ENCODE peak calls at places on chromosomes 13 and 19, in eight cellular contexts. B is fibroblast of lung, V is endothelial cell, S is left lung, F is AG09319, P is glutamatergic neuron, Y is A673, A is foreskin fibroblast. H is an unnamed sample.

GRCh38 chr19:4694211-4694987 is 24.3 kb upstream of the MYDGF start:
- DNase-seq in B (peak), V (no peak), S (peak), F (peak), P (no peak), Y (peak), A (peak), H (no peak)

GRCh38 chr19:30791116-30791515 is 418.9 kb downstream of the ZNF536 start:
- DNase-seq in B (no peak), V (no peak), S (no peak), F (no peak), P (no peak), Y (no peak), A (no peak), H (no peak)

GRCh38 chr13:111216166-111216960 is 101.3 kb downstream of the ARHGEF7 start:
- DNase-seq in B (peak), V (no peak), S (no peak), F (no peak), P (peak), Y (peak), A (no peak), H (no peak)

GRCh38 chr13:19959141-19959830 is 759 bp downstream of the ZMYM2 start:
- DNase-seq in B (peak), V (peak), S (peak), F (no peak), P (peak), Y (peak), A (peak), H (peak)

GRCh38 chr19:17883627-17884413 is 12.1 kb downstream of the SLC5A5 start:
- DNase-seq in B (no peak), V (no peak), S (no peak), F (no peak), P (no peak), Y (no peak), A (no peak), H (no peak)

GRCh38 chr19:49019242-49019932 is 2.5 kb upstream of the LHB start:
- DNase-seq in B (no peak), V (peak), S (peak), F (no peak), P (peak), Y (peak), A (peak), H (peak)

GRCh38 chr19:47109541-47110375 is 3.8 kb downstream of the ZC3H4 start:
- DNase-seq in B (peak), V (no peak), S (no peak), F (no peak), P (no peak), Y (peak), A (peak), H (no peak)

GRCh38 chr13:24865158-24865557 is 101.2 kb downstream of the RNF17 start:
- DNase-seq in B (no peak), V (no peak), S (no peak), F (no peak), P (no peak), Y (peak), A (no peak), H (no peak)

GRCh38 chr13:114124921-114125320 is 7.5 kb downstream of the RASA3 start:
- DNase-seq in B (peak), V (no peak), S (no peak), F (no peak), P (no peak), Y (peak), A (peak), H (no peak)

GRCh38 chr19:5504115-5504514 is 48.9 kb downstream of the ZNRF4 start:
- DNase-seq in B (no peak), V (no peak), S (no peak), F (no peak), P (no peak), Y (no peak), A (no peak), H (no peak)

GRCh38 chr19:41627966-41628675 is 1.2 kb upstream of the CEACAM4 start:
- DNase-seq in B (no peak), V (no peak), S (no peak), F (no peak), P (no peak), Y (no peak), A (no peak), H (no peak)

GRCh38 chr19:19587776-19588175 is 30.7 kb downstream of the PBX4 start:
- DNase-seq in B (no peak), V (no peak), S (no peak), F (no peak), P (no peak), Y (no peak), A (no peak), H (no peak)
- TF ChIP-seq CTCF in B (no peak), V (no peak), S (no peak), F (no peak), P (no peak), Y (no peak), A (no peak), H (no peak)

GRCh38 chr13:98349731-98350305 is 172.7 kb upstream of the RNF113B start:
- DNase-seq in B (no peak), V (peak), S (no peak), F (no peak), P (peak), Y (no peak), A (no peak), H (no peak)
- TF ChIP-seq CTCF in B (no peak), V (no peak), S (no peak), F (no peak), P (no peak), Y (peak), A (no peak), H (no peak)

DNA sequence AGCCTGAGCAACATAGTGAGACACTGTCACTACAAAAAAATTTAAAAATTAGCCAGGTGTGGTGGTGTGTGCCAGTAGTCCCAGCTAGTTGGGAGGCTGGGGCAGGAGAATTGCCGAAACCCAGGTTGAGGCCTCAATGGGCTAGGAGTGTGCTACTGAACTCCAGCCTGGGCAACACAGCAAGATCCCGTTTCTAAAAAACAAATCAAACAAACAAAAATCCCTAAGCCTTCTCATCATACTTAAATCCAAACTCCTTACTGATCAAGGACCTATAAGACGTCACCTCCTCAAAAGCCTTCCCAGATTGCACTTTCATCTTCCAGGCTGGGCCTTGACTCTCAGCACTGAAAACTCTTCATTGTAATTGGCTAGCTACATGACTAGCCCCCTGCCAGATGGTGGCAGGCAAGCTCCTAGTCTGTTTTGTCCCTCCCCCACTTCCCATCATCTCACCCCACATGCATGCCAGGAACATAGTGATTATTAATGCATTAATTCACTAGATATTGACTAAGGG is 17.5 kb upstream of the NANOS3 start:
- DNase-seq in B (peak), V (no peak), S (no peak), F (no peak), P (no peak), Y (peak), A (no peak), H (no peak)
- TF ChIP-seq CTCF in B (no peak), V (no peak), S (no peak), F (no peak), P (no peak), Y (peak), A (no peak), H (no peak)

DNA sequence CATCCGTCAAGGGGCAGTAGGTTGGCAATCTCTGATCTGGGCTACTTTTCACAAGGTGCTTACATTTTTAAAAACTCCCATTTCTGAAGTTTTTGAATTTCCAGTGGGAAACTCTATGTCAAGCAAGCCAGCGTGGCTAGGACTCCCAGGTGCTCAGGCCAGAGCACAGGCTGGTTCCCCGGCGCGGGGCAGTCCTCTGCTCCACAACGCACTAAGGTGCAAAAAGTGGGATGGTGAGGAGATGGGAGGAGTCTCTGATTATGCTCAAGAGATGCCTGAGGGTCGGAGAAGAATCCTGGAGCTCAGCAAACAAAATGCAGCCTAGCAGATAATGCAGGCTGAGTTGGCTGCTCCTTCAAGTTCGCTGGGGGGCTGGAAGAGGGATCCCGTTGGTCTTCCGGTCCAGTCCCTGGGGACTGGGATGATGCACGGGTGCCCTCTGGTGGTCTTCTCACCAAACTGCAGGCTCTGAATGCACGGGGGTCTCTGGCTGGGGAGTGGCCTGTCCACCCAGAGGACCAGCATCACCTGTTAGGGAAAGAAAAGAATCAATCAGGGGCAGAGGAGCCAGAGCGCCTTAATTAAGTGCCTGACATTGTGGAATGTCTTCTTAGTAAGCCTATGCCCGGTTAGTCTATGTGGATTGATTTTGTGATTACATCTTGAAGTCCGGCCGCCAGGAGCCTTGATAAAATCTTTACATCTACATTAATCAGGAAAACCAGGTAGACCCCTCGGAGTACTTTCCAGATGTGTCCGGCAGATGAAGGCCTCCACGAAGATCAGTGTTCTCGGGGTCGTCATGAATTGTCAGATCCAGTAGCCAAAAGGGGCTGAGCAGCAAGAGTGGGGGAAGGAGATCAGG is 244.4 kb upstream of the MAB21L1 start:
- DNase-seq in B (peak), V (peak), S (no peak), F (no peak), P (peak), Y (peak), A (no peak), H (no peak)
- TF ChIP-seq CTCF in B (peak), V (peak), S (peak), F (peak), P (peak), Y (peak), A (peak), H (no peak)

H was measured in activated B cell treated with CpG ODN at 0.5 μM for 24 hours.